ENCODE peak calls at places on chromosomes 7 and 10, in eight cellular contexts. C, W, F, B, T, K, A and X are unnamed samples.

GRCh38 chr10:78248651-78249464 is 215.2 kb downstream of the RPS24 start:
- DNase-seq in C (no peak), W (no peak), F (no peak), B (no peak), T (no peak), K (no peak), A (peak), X (no peak)

GRCh38 chr10:89348458-89348857 is 20.7 kb downstream of the IFIT3 start:
- DNase-seq in C (peak), W (no peak), F (no peak), B (no peak), T (no peak), K (no peak), A (no peak), X (no peak)

GRCh38 chr10:89887830-89888229 is 186.4 kb downstream of the KIF20B start:
- DNase-seq in C (no peak), W (no peak), F (no peak), B (no peak), T (no peak), K (no peak), A (peak), X (no peak)

GRCh38 chr10:125159486-125159931 is 854 bp downstream of the CTBP2 start:
- DNase-seq in C (peak), W (peak), F (no peak), B (no peak), T (peak), K (no peak), A (peak), X (no peak)

GRCh38 chr7:93150200-93150835 is 2.1 kb upstream of the SAMD9L start:
- DNase-seq in C (no peak), W (no peak), F (no peak), B (no peak), T (no peak), K (no peak), A (no peak), X (no peak)

GRCh38 chr7:49866910-49867309 is 93.5 kb downstream of the VWC2 start:
- DNase-seq in C (no peak), W (no peak), F (no peak), B (no peak), T (no peak), K (no peak), A (no peak), X (no peak)

GRCh38 chr7:46100521-46100920 is 179.4 kb upstream of the IGFBP3 start:
- DNase-seq in C (no peak), W (no peak), F (no peak), B (no peak), T (no peak), K (no peak), A (no peak), X (no peak)

GRCh38 chr10:112208292-112208691 is 24.7 kb upstream of the GPAM start:
- DNase-seq in C (no peak), W (no peak), F (no peak), B (no peak), T (no peak), K (no peak), A (no peak), X (no peak)

GRCh38 chr10:59702347-59702746 is 7.3 kb downstream of the SLC16A9 start:
- DNase-seq in C (no peak), W (no peak), F (no peak), B (no peak), T (no peak), K (no peak), A (no peak), X (no peak)

GRCh38 chr7:155590215-155591023 is 44.1 kb upstream of the CNPY1 start:
- DNase-seq in C (no peak), W (peak), F (no peak), B (no peak), T (peak), K (no peak), A (peak), X (no peak)

GRCh38 chr7:17130281-17131059 is 168.0 kb upstream of the AHR start:
- DNase-seq in C (peak), W (no peak), F (no peak), B (no peak), T (no peak), K (no peak), A (peak), X (no peak)

GRCh38 chr10:12500406-12501303 is 151.3 kb downstream of the CAMK1D start:
- DNase-seq in C (no peak), W (no peak), F (peak), B (no peak), T (no peak), K (no peak), A (peak), X (peak)

GRCh38 chr10:89164080-89164479 is 43.0 kb downstream of the CH25H start:
- DNase-seq in C (no peak), W (no peak), F (no peak), B (no peak), T (no peak), K (no peak), A (no peak), X (no peak)

GRCh38 chr7:77958436-77958835 is 159.9 kb downstream of the PHTF2 start:
- DNase-seq in C (no peak), W (no peak), F (no peak), B (no peak), T (no peak), K (no peak), A (no peak), X (no peak)

GRCh38 chr7:80641548-80641947 is 3.1 kb downstream of the CD36 start:
- DNase-seq in C (no peak), W (no peak), F (no peak), B (no peak), T (no peak), K (no peak), A (no peak), X (no peak)